ENCODE peak calls at places on chromosomes 5 and 9, in ten cellular contexts. Y is HCT116; G is left ventricle myocardium superior; T is AG09319; L is brain microvascular endothelial cell; M is stimulated activated naive CD8-positive, alpha-beta T cell treated with anti-CD3 and anti-CD28 coated beads, Interleukin-15, Interleukin-2, amounts not matched to agents 100 U/mL and 50 U/mL, for 24 hours; S is KBM-7; C is stimulated activated CD8-positive, alpha-beta memory T cell treated with anti-CD3 and anti-CD28 coated beads, Interleukin-7, amount 100 ng/mL, for 24 hours; A is naive thymus-derived CD4-positive, alpha-beta T cell; H is neural crest cell. Q is an unnamed sample.
A peak's percentile ranks its signal among the peaks of the same experiment; 100 is the strongest.

GRCh38 chr5:122195784-122196394 is 66.5 kb downstream of the ZNF474 start:
- DNase-seq in Y (peak; percentile 28), G (no peak), T (no peak), L (peak; percentile 58), M (no peak), S (peak; percentile 55), C (no peak), A (no peak), H (peak; percentile 12), Q (no peak)

GRCh38 chr5:133336969-133337410 is 275.4 kb downstream of the FSTL4 start:
- DNase-seq in Y (no peak), G (no peak), T (no peak), L (no peak), M (no peak), S (no peak), C (no peak), A (no peak), H (no peak), Q (no peak)

GRCh38 chr9:94445846-94446245 is 109.0 kb upstream of the PCAT7 start:
- DNase-seq in Y (no peak), G (no peak), T (no peak), L (no peak), M (no peak), S (no peak), C (no peak), A (no peak), H (no peak), Q (no peak)

GRCh38 chr5:38540348-38540747 is 16.1 kb downstream of the LIFR start:
- DNase-seq in Y (no peak), G (peak; percentile 78), T (no peak), L (no peak), M (no peak), S (no peak), C (no peak), A (no peak), H (no peak), Q (no peak)

GRCh38 chr5:141686648-141687416 is 4.8 kb upstream of the ARAP3 start:
- DNase-seq in Y (no peak), G (no peak), T (no peak), L (no peak), M (no peak), S (no peak), C (no peak), A (no peak), H (no peak), Q (no peak)

GRCh38 chr5:131368866-131369265 is 105.0 kb downstream of the CDC42SE2 start:
- DNase-seq in Y (no peak), G (no peak), T (no peak), L (no peak), M (no peak), S (no peak), C (no peak), A (no peak), H (no peak), Q (no peak)

GRCh38 chr9:132722564-132723065 is 52.4 kb downstream of the GTF3C4 start:
- DNase-seq in Y (no peak), G (no peak), T (no peak), L (no peak), M (no peak), S (no peak), C (no peak), A (no peak), H (no peak), Q (no peak)

GRCh38 chr5:91007780-91008402 is 375.2 kb downstream of the ARRDC3 start:
- DNase-seq in Y (no peak), G (no peak), T (no peak), L (no peak), M (no peak), S (no peak), C (no peak), A (no peak), H (no peak), Q (no peak)

GRCh38 chr9:137199411-137200121 is 975 bp downstream of the TPRN start:
- DNase-seq in Y (no peak), G (no peak), T (no peak), L (no peak), M (no peak), S (no peak), C (no peak), A (no peak), H (no peak), Q (no peak)

GRCh38 chr9:133396952-133397351 is 20.8 kb downstream of the STKLD1 start:
- DNase-seq in Y (no peak), G (no peak), T (no peak), L (peak; percentile 6), M (no peak), S (peak; percentile 31), C (no peak), A (no peak), H (peak; percentile 50), Q (no peak)

GRCh38 chr5:39138892-39139291 is 64.7 kb upstream of the RICTOR start:
- DNase-seq in Y (no peak), G (no peak), T (peak; percentile 4), L (peak; percentile 18), M (no peak), S (no peak), C (no peak), A (no peak), H (no peak), Q (no peak)

GRCh38 chr5:132486318-132487094 is 4.1 kb downstream of the IRF1 start:
- DNase-seq in Y (no peak), G (no peak), T (no peak), L (no peak), M (peak; percentile 4), S (no peak), C (no peak), A (no peak), H (no peak), Q (no peak)

GRCh38 chr9:84439253-84439652 is 98.7 kb upstream of the SLC28A3 start:
- DNase-seq in Y (no peak), G (no peak), T (no peak), L (no peak), M (no peak), S (no peak), C (no peak), A (no peak), H (no peak), Q (no peak)

GRCh38 chr5:172773481-172774469 is 2.8 kb upstream of the DUSP1 start:
- DNase-seq in Y (no peak), G (no peak), T (no peak), L (peak; percentile 49), M (peak; percentile 28), S (no peak), C (no peak), A (no peak), H (no peak), Q (no peak)

GRCh38 chr9:17134396-17134842 is 421 bp upstream of the CNTLN start:
- DNase-seq in Y (no peak), G (no peak), T (no peak), L (no peak), M (no peak), S (no peak), C (no peak), A (no peak), H (no peak), Q (no peak)

GRCh38 chr9:90018688-90019087 is 413.9 kb downstream of the GADD45G start:
- DNase-seq in Y (no peak), G (no peak), T (no peak), L (no peak), M (no peak), S (no peak), C (no peak), A (no peak), H (no peak), Q (no peak)

GRCh38 chr9:77325058-77325457 is 147.7 kb downstream of the VPS13A start:
- DNase-seq in Y (no peak), G (no peak), T (no peak), L (no peak), M (no peak), S (no peak), C (no peak), A (no peak), H (no peak), Q (no peak)

GRCh38 chr5:61159841-61160240 is 2.4 kb downstream of the SMIM15 start:
- DNase-seq in Y (no peak), G (no peak), T (no peak), L (no peak), M (no peak), S (peak; percentile 35), C (no peak), A (no peak), H (no peak), Q (no peak)

GRCh38 chr5:36052542-36052941 is 14.1 kb downstream of the UGT3A2 start:
- DNase-seq in Y (no peak), G (no peak), T (no peak), L (no peak), M (no peak), S (no peak), C (no peak), A (no peak), H (no peak), Q (no peak)

GRCh38 chr9:113237026-113237425 is 15.7 kb downstream of the SLC31A1 start:
- DNase-seq in Y (no peak), G (no peak), T (no peak), L (no peak), M (no peak), S (no peak), C (no peak), A (no peak), H (no peak), Q (no peak)

GRCh38 chr9:76835571-76836283 is 70.2 kb downstream of the PRUNE2 start:
- DNase-seq in Y (no peak), G (no peak), T (peak; percentile 87), L (peak; percentile 38), M (no peak), S (no peak), C (no peak), A (no peak), H (no peak), Q (peak; percentile 32)

GRCh38 chr5:14122089-14122488 is 21.1 kb upstream of the TRIO start:
- DNase-seq in Y (no peak), G (no peak), T (no peak), L (no peak), M (no peak), S (no peak), C (no peak), A (no peak), H (no peak), Q (no peak)

GRCh38 chr5:171316258-171317121 is 7.4 kb downstream of the TLX3 start:
- DNase-seq in Y (no peak), G (no peak), T (no peak), L (no peak), M (peak; percentile 13), S (no peak), C (no peak), A (no peak), H (no peak), Q (no peak)

GRCh38 chr5:130471-131175 is 38.7 kb downstream of the PLEKHG4B start:
- DNase-seq in Y (no peak), G (no peak), T (no peak), L (peak; percentile 32), M (no peak), S (no peak), C (no peak), A (no peak), H (no peak), Q (no peak)

GRCh38 chr5:139378101-139378825 is 4.8 kb downstream of the SLC23A1 start:
- DNase-seq in Y (no peak), G (no peak), T (no peak), L (no peak), M (no peak), S (no peak), C (no peak), A (no peak), H (no peak), Q (no peak)

GRCh38 chr5:6274846-6275543 is 103.4 kb downstream of the MED10 start:
- DNase-seq in Y (no peak), G (no peak), T (no peak), L (no peak), M (peak; percentile 44), S (no peak), C (no peak), A (no peak), H (no peak), Q (no peak)

GRCh38 chr5:90528704-90529233 is 615 bp downstream of the LYSMD3 start:
- DNase-seq in Y (no peak), G (no peak), T (no peak), L (no peak), M (no peak), S (peak; percentile 32), C (no peak), A (peak; percentile 64), H (no peak), Q (no peak)

GRCh38 chr9:76707510-76707909 is 56.7 kb upstream of the PCA3 start:
- DNase-seq in Y (no peak), G (no peak), T (no peak), L (no peak), M (no peak), S (no peak), C (no peak), A (no peak), H (no peak), Q (no peak)

Q was measured in H54.